ENCODE peak calls at places on chromosomes 3 and 15, in eight cellular contexts. One of them, this sample, is unnamed. For H3K9me3, the result is how much of the 10 kb centered on the place peaks cover.

GRCh38 chr3:148227534-148227933 is 470.2 kb upstream of the AGTR1 start:
- DNase-seq in fibroblast of lung: peak
- DNase-seq in effector memory CD4-positive, alpha-beta T cell: no peak
- DNase-seq in upper lobe of right lung: no peak
- DNase-seq in CD8-positive, alpha-beta T cell: no peak
- DNase-seq in H9: no peak
- DNase-seq in IMR-90: peak
- DNase-seq in mesenchymal stem cell: peak
- DNase-seq in this sample: no peak

GRCh38 chr3:59809016-59809415 is 759.2 kb upstream of the CFAP20DC start:
- DNase-seq in IMR-90: peak
- DNase-seq in upper lobe of right lung: no peak
- DNase-seq in H9: no peak
- DNase-seq in fibroblast of lung: peak
- DNase-seq in CD8-positive, alpha-beta T cell: no peak
- DNase-seq in mesenchymal stem cell: peak
- DNase-seq in effector memory CD4-positive, alpha-beta T cell: no peak
- DNase-seq in this sample: no peak

GRCh38 chr3:62318365-62318751 is 55.0 kb downstream of the FEZF2 start:
- DNase-seq in effector memory CD4-positive, alpha-beta T cell: no peak
- DNase-seq in fibroblast of lung: no peak
- DNase-seq in IMR-90: no peak
- DNase-seq in mesenchymal stem cell: no peak
- DNase-seq in CD8-positive, alpha-beta T cell: no peak
- DNase-seq in upper lobe of right lung: no peak
- DNase-seq in H9: no peak
- DNase-seq in this sample: no peak

GRCh38 chr15:68677996-68678395 is 99.2 kb downstream of the CORO2B start:
- DNase-seq in CD8-positive, alpha-beta T cell: no peak
- DNase-seq in mesenchymal stem cell: no peak
- DNase-seq in H9: no peak
- DNase-seq in upper lobe of right lung: no peak
- DNase-seq in IMR-90: no peak
- DNase-seq in fibroblast of lung: no peak
- DNase-seq in effector memory CD4-positive, alpha-beta T cell: no peak
- DNase-seq in this sample: no peak

GRCh38 chr3:119555929-119556328 is 3.5 kb downstream of the CD80 start:
- DNase-seq in CD8-positive, alpha-beta T cell: no peak
- DNase-seq in H9: no peak
- DNase-seq in upper lobe of right lung: no peak
- DNase-seq in IMR-90: no peak
- DNase-seq in fibroblast of lung: no peak
- DNase-seq in effector memory CD4-positive, alpha-beta T cell: no peak
- DNase-seq in mesenchymal stem cell: no peak
- DNase-seq in this sample: no peak

GRCh38 chr3:63043631-63044030 is 168.4 kb upstream of the CADPS start:
- DNase-seq in CD8-positive, alpha-beta T cell: no peak
- DNase-seq in effector memory CD4-positive, alpha-beta T cell: no peak
- DNase-seq in fibroblast of lung: peak
- DNase-seq in mesenchymal stem cell: no peak
- DNase-seq in H9: no peak
- DNase-seq in upper lobe of right lung: no peak
- DNase-seq in IMR-90: no peak
- DNase-seq in this sample: no peak

GRCh38 chr3:174846055-174846454 is 13.1 kb upstream of the NAALADL2 start:
- DNase-seq in IMR-90: no peak
- DNase-seq in upper lobe of right lung: no peak
- DNase-seq in effector memory CD4-positive, alpha-beta T cell: no peak
- DNase-seq in CD8-positive, alpha-beta T cell: no peak
- DNase-seq in mesenchymal stem cell: peak
- DNase-seq in fibroblast of lung: no peak
- DNase-seq in H9: no peak
- DNase-seq in this sample: no peak

GRCh38 chr3:62525276-62525675 is 151.9 kb upstream of the FEZF2 start:
- DNase-seq in IMR-90: peak
- DNase-seq in mesenchymal stem cell: no peak
- DNase-seq in CD8-positive, alpha-beta T cell: no peak
- DNase-seq in fibroblast of lung: peak
- DNase-seq in effector memory CD4-positive, alpha-beta T cell: no peak
- DNase-seq in H9: no peak
- DNase-seq in upper lobe of right lung: no peak
- DNase-seq in this sample: no peak

GRCh38 chr3:109607897-109608296 is 270.6 kb upstream of the DPPA4 start:
- DNase-seq in CD8-positive, alpha-beta T cell: no peak
- DNase-seq in mesenchymal stem cell: no peak
- DNase-seq in H9: no peak
- DNase-seq in IMR-90: no peak
- DNase-seq in effector memory CD4-positive, alpha-beta T cell: no peak
- DNase-seq in upper lobe of right lung: no peak
- DNase-seq in fibroblast of lung: no peak
- DNase-seq in this sample: no peak

GRCh38 chr15:71052356-71052755 is 62.9 kb upstream of the THSD4 start:
- DNase-seq in CD8-positive, alpha-beta T cell: no peak
- DNase-seq in H9: no peak
- DNase-seq in upper lobe of right lung: no peak
- DNase-seq in mesenchymal stem cell: peak
- DNase-seq in fibroblast of lung: peak
- DNase-seq in effector memory CD4-positive, alpha-beta T cell: no peak
- DNase-seq in IMR-90: peak
- DNase-seq in this sample: no peak

GRCh38 chr3:154161806-154162205 is 40.6 kb downstream of the ARHGEF26 start:
- DNase-seq in effector memory CD4-positive, alpha-beta T cell: no peak
- DNase-seq in CD8-positive, alpha-beta T cell: no peak
- DNase-seq in mesenchymal stem cell: no peak
- DNase-seq in upper lobe of right lung: no peak
- DNase-seq in fibroblast of lung: peak
- DNase-seq in H9: no peak
- DNase-seq in IMR-90: no peak
- DNase-seq in this sample: no peak

GRCh38 chr15:85685366-85685765 is 109.4 kb downstream of the KLHL25 start:
- DNase-seq in upper lobe of right lung: no peak
- DNase-seq in mesenchymal stem cell: no peak
- DNase-seq in CD8-positive, alpha-beta T cell: no peak
- DNase-seq in fibroblast of lung: no peak
- DNase-seq in IMR-90: no peak
- DNase-seq in effector memory CD4-positive, alpha-beta T cell: no peak
- DNase-seq in H9: no peak
- DNase-seq in this sample: no peak

GRCh38 chr3:59784164-59784563 is 734.3 kb upstream of the CFAP20DC start:
- DNase-seq in CD8-positive, alpha-beta T cell: no peak
- DNase-seq in fibroblast of lung: no peak
- DNase-seq in IMR-90: no peak
- DNase-seq in H9: no peak
- DNase-seq in effector memory CD4-positive, alpha-beta T cell: no peak
- DNase-seq in upper lobe of right lung: no peak
- DNase-seq in mesenchymal stem cell: no peak
- DNase-seq in this sample: no peak

GRCh38 chr3:194093822-194094221 is 42.1 kb upstream of the HES1 start:
- DNase-seq in upper lobe of right lung: no peak
- DNase-seq in effector memory CD4-positive, alpha-beta T cell: no peak
- DNase-seq in H9: no peak
- DNase-seq in mesenchymal stem cell: no peak
- DNase-seq in IMR-90: no peak
- DNase-seq in fibroblast of lung: no peak
- DNase-seq in CD8-positive, alpha-beta T cell: no peak
- DNase-seq in this sample: no peak

GRCh38 chr15:61393949-61394348 is 164.8 kb upstream of the RORA start:
- DNase-seq in fibroblast of lung: no peak
- DNase-seq in IMR-90: no peak
- DNase-seq in effector memory CD4-positive, alpha-beta T cell: no peak
- DNase-seq in mesenchymal stem cell: no peak
- DNase-seq in upper lobe of right lung: no peak
- DNase-seq in CD8-positive, alpha-beta T cell: no peak
- DNase-seq in H9: no peak
- DNase-seq in this sample: no peak

GRCh38 chr15:69410290-69410874 is 3.8 kb upstream of the KIF23 start:
- DNase-seq in IMR-90: peak
- DNase-seq in mesenchymal stem cell: no peak
- DNase-seq in upper lobe of right lung: no peak
- DNase-seq in H9: peak
- DNase-seq in effector memory CD4-positive, alpha-beta T cell: no peak
- DNase-seq in CD8-positive, alpha-beta T cell: no peak
- DNase-seq in fibroblast of lung: peak
- DNase-seq in this sample: no peak

GRCh38 chr15:95350908-95351307 is 979.6 kb upstream of the NR2F2 start:
- DNase-seq in upper lobe of right lung: no peak
- DNase-seq in mesenchymal stem cell: no peak
- DNase-seq in effector memory CD4-positive, alpha-beta T cell: no peak
- DNase-seq in CD8-positive, alpha-beta T cell: no peak
- DNase-seq in H9: no peak
- DNase-seq in IMR-90: no peak
- DNase-seq in fibroblast of lung: no peak
- DNase-seq in this sample: no peak

GRCh38 chr15:95345867-95346266 is 984.6 kb upstream of the NR2F2 start:
- DNase-seq in upper lobe of right lung: no peak
- DNase-seq in H9: no peak
- DNase-seq in effector memory CD4-positive, alpha-beta T cell: no peak
- DNase-seq in IMR-90: no peak
- DNase-seq in fibroblast of lung: no peak
- DNase-seq in CD8-positive, alpha-beta T cell: no peak
- DNase-seq in mesenchymal stem cell: no peak
- DNase-seq in this sample: no peak

GRCh38 chr15:95347846-95348245 is 982.7 kb upstream of the NR2F2 start:
- DNase-seq in effector memory CD4-positive, alpha-beta T cell: no peak
- DNase-seq in CD8-positive, alpha-beta T cell: no peak
- DNase-seq in IMR-90: no peak
- DNase-seq in H9: peak
- DNase-seq in fibroblast of lung: no peak
- DNase-seq in upper lobe of right lung: no peak
- DNase-seq in mesenchymal stem cell: no peak
- DNase-seq in this sample: no peak

GRCh38 chr15:95341686-95342085 is 988.8 kb upstream of the NR2F2 start:
- DNase-seq in fibroblast of lung: no peak
- DNase-seq in mesenchymal stem cell: no peak
- DNase-seq in IMR-90: no peak
- DNase-seq in effector memory CD4-positive, alpha-beta T cell: no peak
- DNase-seq in H9: no peak
- DNase-seq in upper lobe of right lung: no peak
- DNase-seq in CD8-positive, alpha-beta T cell: no peak
- DNase-seq in this sample: no peak

DNA sequence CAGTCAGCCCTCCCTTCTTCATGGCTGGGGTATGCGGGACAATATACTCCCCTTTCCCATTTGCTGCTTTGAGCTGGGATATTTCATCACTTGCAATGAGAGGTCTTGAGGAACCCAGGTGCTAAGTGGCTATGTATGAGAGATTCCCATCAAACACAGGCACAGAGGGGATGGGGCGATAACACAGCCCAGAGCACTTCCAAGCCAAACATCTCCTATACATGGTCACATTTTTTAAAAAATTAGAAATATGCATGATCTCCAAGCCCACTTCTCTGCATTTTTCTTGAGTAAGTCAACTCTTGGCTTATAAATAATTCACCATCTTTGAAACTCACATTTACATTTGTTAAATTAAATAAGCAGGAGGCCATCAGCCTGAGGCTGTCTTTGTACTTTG is 983.6 kb upstream of the NR2F2 start:
- DNase-seq in effector memory CD4-positive, alpha-beta T cell: no peak
- DNase-seq in upper lobe of right lung: no peak
- DNase-seq in H9: no peak
- DNase-seq in CD8-positive, alpha-beta T cell: no peak
- DNase-seq in fibroblast of lung: peak
- DNase-seq in IMR-90: peak
- DNase-seq in mesenchymal stem cell: no peak
- DNase-seq in this sample: no peak
- H3K9me3 ChIP-seq in effector memory CD4-positive, alpha-beta T cell: under half
- H3K9me3 ChIP-seq in upper lobe of right lung: under half
- H3K9me3 ChIP-seq in H9: under half
- H3K9me3 ChIP-seq in CD8-positive, alpha-beta T cell: under half
- H3K9me3 ChIP-seq in fibroblast of lung: under half
- H3K9me3 ChIP-seq in IMR-90: under half
- H3K9me3 ChIP-seq in mesenchymal stem cell: under half
- H3K9me3 ChIP-seq in this sample: under half

DNA sequence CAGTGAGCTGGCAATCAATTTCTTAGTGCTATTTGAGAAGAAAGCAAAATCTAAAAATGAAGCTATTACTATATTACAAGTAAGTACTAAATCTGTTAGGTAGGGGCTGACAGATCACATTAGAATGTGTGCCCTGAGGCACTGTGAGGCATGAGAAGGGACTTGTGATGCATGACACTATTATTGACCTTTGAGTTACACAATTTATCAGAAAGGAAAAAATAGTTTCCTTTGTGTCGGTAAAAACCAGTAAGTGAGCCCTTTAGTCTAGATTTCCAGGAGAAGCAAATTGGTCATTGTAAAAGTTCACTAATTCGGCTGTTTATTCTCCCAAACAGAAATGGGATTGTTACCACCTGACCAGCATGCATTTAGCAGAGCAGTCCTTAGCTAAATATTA is 379.6 kb upstream of the CNTN6 start:
- DNase-seq in fibroblast of lung: no peak
- DNase-seq in upper lobe of right lung: no peak
- DNase-seq in mesenchymal stem cell: no peak
- DNase-seq in effector memory CD4-positive, alpha-beta T cell: no peak
- DNase-seq in CD8-positive, alpha-beta T cell: no peak
- DNase-seq in IMR-90: no peak
- DNase-seq in H9: no peak
- DNase-seq in this sample: no peak
- H3K9me3 ChIP-seq in fibroblast of lung: under half
- H3K9me3 ChIP-seq in upper lobe of right lung: under half
- H3K9me3 ChIP-seq in mesenchymal stem cell: under half
- H3K9me3 ChIP-seq in effector memory CD4-positive, alpha-beta T cell: under half
- H3K9me3 ChIP-seq in CD8-positive, alpha-beta T cell: under half
- H3K9me3 ChIP-seq in IMR-90: under half
- H3K9me3 ChIP-seq in H9: under half
- H3K9me3 ChIP-seq in this sample: under half

GRCh38 chr3:71520186-71521020 is 63.1 kb downstream of the FOXP1 start:
- DNase-seq in CD8-positive, alpha-beta T cell: no peak
- DNase-seq in IMR-90: peak
- DNase-seq in fibroblast of lung: no peak
- DNase-seq in mesenchymal stem cell: no peak
- DNase-seq in effector memory CD4-positive, alpha-beta T cell: no peak
- DNase-seq in upper lobe of right lung: no peak
- DNase-seq in H9: no peak
- DNase-seq in this sample: no peak
- H3K9me3 ChIP-seq in CD8-positive, alpha-beta T cell: under half
- H3K9me3 ChIP-seq in IMR-90: under half
- H3K9me3 ChIP-seq in fibroblast of lung: under half
- H3K9me3 ChIP-seq in mesenchymal stem cell: under half
- H3K9me3 ChIP-seq in effector memory CD4-positive, alpha-beta T cell: under half
- H3K9me3 ChIP-seq in upper lobe of right lung: under half
- H3K9me3 ChIP-seq in H9: under half
- H3K9me3 ChIP-seq in this sample: under half

DNA sequence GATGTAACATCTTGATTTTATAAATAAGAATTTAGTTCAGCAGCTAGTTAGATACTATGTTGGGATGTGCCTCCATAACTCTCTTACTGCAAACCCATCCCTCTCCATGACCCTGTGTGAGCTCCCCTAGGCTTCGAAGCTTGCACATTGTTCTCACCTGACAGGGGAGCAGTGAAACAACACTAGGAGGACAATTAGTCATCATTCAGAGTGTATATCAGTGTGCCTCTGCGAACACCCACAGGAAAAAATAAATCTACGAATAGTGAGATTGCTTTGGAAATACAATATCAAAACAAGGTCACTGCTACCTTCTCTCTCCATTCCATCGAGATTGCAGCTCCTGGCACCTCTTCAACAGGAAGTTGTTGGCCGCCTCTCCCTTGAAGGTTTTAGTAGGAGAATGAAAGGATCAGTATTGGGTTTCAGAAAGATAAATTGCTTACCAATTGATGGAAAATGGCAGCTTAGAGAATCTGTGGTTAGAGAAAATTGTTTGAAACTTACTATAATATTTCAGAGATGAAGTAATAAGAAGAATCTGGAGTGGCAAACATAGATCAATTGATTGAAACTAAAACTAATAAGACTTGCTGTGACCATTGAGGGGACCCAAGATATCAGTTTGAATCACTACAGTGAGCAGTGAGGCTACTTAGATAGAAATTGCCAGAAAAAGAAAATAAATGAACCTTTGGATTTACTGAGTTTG is 103.2 kb downstream of the CHL1 start:
- DNase-seq in H9: no peak
- DNase-seq in upper lobe of right lung: no peak
- DNase-seq in IMR-90: no peak
- DNase-seq in mesenchymal stem cell: no peak
- DNase-seq in effector memory CD4-positive, alpha-beta T cell: no peak
- DNase-seq in CD8-positive, alpha-beta T cell: no peak
- DNase-seq in fibroblast of lung: no peak
- DNase-seq in this sample: no peak
- H3K9me3 ChIP-seq in H9: under half
- H3K9me3 ChIP-seq in upper lobe of right lung: under half
- H3K9me3 ChIP-seq in IMR-90: under half
- H3K9me3 ChIP-seq in mesenchymal stem cell: under half
- H3K9me3 ChIP-seq in effector memory CD4-positive, alpha-beta T cell: under half
- H3K9me3 ChIP-seq in CD8-positive, alpha-beta T cell: under half
- H3K9me3 ChIP-seq in fibroblast of lung: under half
- H3K9me3 ChIP-seq in this sample: under half

This sample was measured in esophagus squamous epithelium.